ENCODE peak calls at places on chromosomes 16 and 17, in four cellular contexts. H is cardiac fibroblast; J is effector memory CD4-positive, alpha-beta T cell; T is WTC11. D is an unnamed sample.

GRCh38 chr16:4327782-4328579 is 12.1 kb downstream of the GLIS2 start:
- DNase-seq in H (peak; percentile 84), J (no peak), T (peak; percentile 89), D (peak; percentile 70)

GRCh38 chr16:1789643-1790045 is 3.9 kb downstream of the IGFALS start:
- DNase-seq in H (no peak), J (no peak), T (no peak), D (no peak)

GRCh38 chr17:6641374-6641818 is 536 bp downstream of the TXNDC17 start:
- DNase-seq in H (no peak), J (no peak), T (no peak), D (peak; percentile 48)

GRCh38 chr16:83552193-83552592 is 255.6 kb upstream of the HSBP1 start:
- DNase-seq in H (peak; percentile 27), J (no peak), T (no peak), D (peak; percentile 26)

GRCh38 chr16:12737563-12737962 is 66.1 kb downstream of the CPPED1 start:
- DNase-seq in H (no peak), J (no peak), T (no peak), D (no peak)

GRCh38 chr17:29594441-29595090 is 1.6 kb downstream of the ANKRD13B start:
- DNase-seq in H (no peak), J (no peak), T (no peak), D (no peak)

GRCh38 chr16:85542548-85542927 is 70.6 kb upstream of the GSE1 start:
- DNase-seq in H (no peak), J (no peak), T (no peak), D (no peak)

GRCh38 chr17:28118362-28118761 is 75.9 kb downstream of the NLK start:
- DNase-seq in H (no peak), J (no peak), T (no peak), D (no peak)

GRCh38 chr16:16048904-16049582 is 99.6 kb downstream of the ABCC1 start:
- DNase-seq in H (no peak), J (no peak), T (no peak), D (peak; percentile 12)

GRCh38 chr17:79746955-79747507 is 16.3 kb downstream of the ENPP7 start:
- DNase-seq in H (peak; percentile 18), J (no peak), T (peak; percentile 39), D (no peak)

GRCh38 chr17:77666881-77667395 is 291.6 kb upstream of the TNRC6C start:
- DNase-seq in H (peak; percentile 5), J (peak; percentile 55), T (no peak), D (peak; percentile 45)

D was measured in A673.